ENCODE peak calls at places on chromosome 13, in seven cellular contexts. T, U, N, L, I, V and M are unnamed samples.

GRCh38 chr13:53200498-53201453 is 172.2 kb downstream of the OLFM4 start:
- DNase-seq in T (peak), U (peak), N (peak), L (peak), I (peak), V (peak), M (peak)

GRCh38 chr13:26579580-26579979 is 22.1 kb downstream of the WASF3 start:
- DNase-seq in T (no peak), U (no peak), N (no peak), L (no peak), I (no peak), V (no peak), M (no peak)

GRCh38 chr13:55000043-55000442 is 1971.4 kb downstream of the OLFM4 start:
- DNase-seq in T (no peak), U (peak), N (no peak), L (no peak), I (peak), V (no peak), M (no peak)

GRCh38 chr13:98843482-98843877 is 91.0 kb upstream of the SLC15A1 start:
- DNase-seq in T (no peak), U (peak), N (no peak), L (peak), I (no peak), V (no peak), M (no peak)

GRCh38 chr13:34926513-34926912 is 15.6 kb upstream of the NBEA start:
- DNase-seq in T (peak), U (peak), N (no peak), L (no peak), I (no peak), V (no peak), M (peak)

GRCh38 chr13:23433171-23434153 is at the start of gene SACS:
- DNase-seq in T (peak), U (peak), N (peak), L (no peak), I (peak), V (peak), M (peak)

GRCh38 chr13:76164290-76164689 is 528.2 kb downstream of the LMO7 start:
- DNase-seq in T (no peak), U (no peak), N (no peak), L (no peak), I (no peak), V (no peak), M (peak)

GRCh38 chr13:41960195-41960699 is 662 bp downstream of the VWA8 start:
- DNase-seq in T (peak), U (peak), N (no peak), L (peak), I (no peak), V (no peak), M (peak)

GRCh38 chr13:55948175-55948574 is 1192.5 kb upstream of the PRR20A start:
- DNase-seq in T (no peak), U (no peak), N (no peak), L (no peak), I (no peak), V (no peak), M (no peak)

GRCh38 chr13:27450921-27451461 is 627 bp upstream of the MTIF3 start:
- DNase-seq in T (peak), U (peak), N (peak), L (peak), I (no peak), V (no peak), M (peak)

GRCh38 chr13:26629260-26629659 is 71.8 kb downstream of the WASF3 start:
- DNase-seq in T (no peak), U (peak), N (no peak), L (peak), I (no peak), V (no peak), M (no peak)

GRCh38 chr13:60370343-60370742 is 26.7 kb upstream of the TDRD3 start:
- DNase-seq in T (no peak), U (no peak), N (no peak), L (no peak), I (no peak), V (no peak), M (no peak)

GRCh38 chr13:44230736-44231135 is 142.9 kb upstream of the SERP2 start:
- DNase-seq in T (no peak), U (no peak), N (no peak), L (no peak), I (no peak), V (no peak), M (peak)

GRCh38 chr13:51998723-51999471 is 12.4 kb downstream of the ATP7B start:
- DNase-seq in T (no peak), U (peak), N (no peak), L (peak), I (no peak), V (no peak), M (no peak)

GRCh38 chr13:33610471-33611015 is 207.4 kb upstream of the RFC3 start:
- DNase-seq in T (no peak), U (peak), N (peak), L (no peak), I (peak), V (peak), M (no peak)

GRCh38 chr13:42855416-42855815 is 74.0 kb downstream of the FAM216B start:
- DNase-seq in T (no peak), U (no peak), N (no peak), L (no peak), I (no peak), V (no peak), M (no peak)

GRCh38 chr13:99313473-99313872 is 6.3 kb upstream of the GPR183 start:
- DNase-seq in T (no peak), U (peak), N (peak), L (no peak), I (no peak), V (no peak), M (no peak)

GRCh38 chr13:96958286-96958891 is 35.9 kb downstream of the OXGR1 start:
- DNase-seq in T (peak), U (peak), N (peak), L (peak), I (no peak), V (no peak), M (peak)

GRCh38 chr13:93262729-93263128 is 36.1 kb downstream of the GPC6 start:
- DNase-seq in T (peak), U (no peak), N (no peak), L (no peak), I (no peak), V (no peak), M (peak)

GRCh38 chr13:94583926-94584325 is 12.0 kb downstream of the TGDS start:
- DNase-seq in T (no peak), U (no peak), N (no peak), L (no peak), I (no peak), V (no peak), M (peak)

GRCh38 chr13:102234618-102235017 is 167.2 kb downstream of the FGF14 start:
- DNase-seq in T (peak), U (no peak), N (no peak), L (peak), I (no peak), V (no peak), M (no peak)

GRCh38 chr13:26811636-26812035 is 51.0 kb upstream of the GPR12 start:
- DNase-seq in T (no peak), U (no peak), N (no peak), L (no peak), I (no peak), V (no peak), M (no peak)

GRCh38 chr13:26964278-26965057 is 203.9 kb upstream of the GPR12 start:
- DNase-seq in T (peak), U (no peak), N (no peak), L (peak), I (no peak), V (no peak), M (peak)

GRCh38 chr13:95497307-95497943 is 55.1 kb upstream of the CLDN10 start:
- DNase-seq in T (no peak), U (no peak), N (no peak), L (no peak), I (no peak), V (no peak), M (no peak)

GRCh38 chr13:69109891-69110525 is 997.6 kb upstream of the ATXN8OS start:
- DNase-seq in T (no peak), U (peak), N (no peak), L (no peak), I (peak), V (no peak), M (peak)

GRCh38 chr13:25494708-25495411 is 123.1 kb downstream of the ATP8A2 start:
- DNase-seq in T (no peak), U (no peak), N (no peak), L (no peak), I (no peak), V (no peak), M (no peak)

GRCh38 chr13:71860547-71861131 is 6.4 kb downstream of the DACH1 start:
- DNase-seq in T (no peak), U (no peak), N (no peak), L (no peak), I (no peak), V (no peak), M (no peak)

GRCh38 chr13:44362394-44363040 is 11.1 kb upstream of the SERP2 start:
- DNase-seq in T (no peak), U (no peak), N (no peak), L (no peak), I (no peak), V (no peak), M (peak)

GRCh38 chr13:59358014-59358413 is 805.7 kb downstream of the DIAPH3 start:
- DNase-seq in T (no peak), U (peak), N (no peak), L (peak), I (no peak), V (no peak), M (peak)

GRCh38 chr13:21234537-21234936 is 58.1 kb downstream of the MRPL57 start:
- DNase-seq in T (no peak), U (no peak), N (no peak), L (peak), I (no peak), V (no peak), M (peak)

GRCh38 chr13:112341976-112342735 is 34.0 kb upstream of the SPACA7 start:
- DNase-seq in T (no peak), U (no peak), N (no peak), L (no peak), I (no peak), V (no peak), M (no peak)

GRCh38 chr13:107860284-107860683 is 355.1 kb downstream of the LIG4 start:
- DNase-seq in T (no peak), U (no peak), N (no peak), L (no peak), I (no peak), V (no peak), M (no peak)

GRCh38 chr13:32453981-32454380 is 26.1 kb upstream of the N4BP2L1 start:
- DNase-seq in T (peak), U (no peak), N (no peak), L (no peak), I (no peak), V (no peak), M (peak)

GRCh38 chr13:82627183-82627582 is 1255.1 kb downstream of the SLITRK1 start:
- DNase-seq in T (peak), U (no peak), N (no peak), L (no peak), I (no peak), V (no peak), M (peak)

GRCh38 chr13:99442273-99442895 is 58.9 kb upstream of the TM9SF2 start:
- DNase-seq in T (peak), U (peak), N (peak), L (peak), I (no peak), V (no peak), M (peak)

GRCh38 chr13:110850840-110851239 is 64.0 kb downstream of the ANKRD10 start:
- DNase-seq in T (no peak), U (no peak), N (no peak), L (no peak), I (no peak), V (no peak), M (no peak)
- H3K18ac ChIP-seq in T (no peak), U (no peak), N (peak), L (no peak), I (peak), V (no peak), M (no peak)

DNA sequence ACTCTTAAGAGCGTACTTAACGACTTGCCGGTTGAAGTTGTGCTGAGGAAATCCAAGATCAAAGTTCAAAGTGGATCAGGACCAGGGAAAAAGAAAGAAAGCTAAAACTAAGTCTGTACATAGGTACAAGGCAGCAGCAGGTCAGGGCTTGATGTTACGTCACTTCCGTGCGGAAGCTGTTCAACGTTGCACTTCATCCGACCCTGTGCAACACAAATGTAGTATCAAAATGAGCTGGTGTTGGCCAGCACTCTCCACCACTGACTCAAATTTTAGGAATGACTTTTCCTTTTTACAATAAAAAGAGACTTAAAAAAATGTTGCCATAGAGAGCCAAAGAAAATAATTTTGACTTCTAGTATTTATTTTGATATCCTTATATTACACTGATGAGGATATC is 1315.4 kb downstream of the EFNB2 start:
- DNase-seq in T (peak), U (no peak), N (no peak), L (no peak), I (no peak), V (no peak), M (no peak)
- H3K18ac ChIP-seq in T (peak), U (no peak), N (no peak), L (no peak), I (no peak), V (no peak), M (no peak)

DNA sequence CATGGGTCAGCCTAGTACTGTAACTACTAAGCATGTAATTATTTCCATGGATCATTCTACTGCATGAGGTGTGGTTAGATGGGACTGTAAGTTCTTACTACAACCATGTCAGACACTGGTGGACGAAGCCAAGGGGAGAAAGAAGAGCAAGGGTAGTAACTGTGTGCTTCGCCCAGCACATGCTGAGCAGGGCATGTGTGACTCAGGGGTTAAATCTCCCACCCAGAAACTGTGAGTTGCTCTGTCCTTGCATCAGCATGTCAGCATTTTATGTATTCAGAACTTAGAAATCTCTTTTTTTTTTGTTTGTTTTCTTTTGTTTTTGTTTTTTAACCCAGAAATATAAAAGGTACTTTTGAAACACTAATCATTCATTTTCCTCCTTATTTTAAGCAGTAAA is 436.6 kb upstream of the KLF12 start:
- DNase-seq in T (peak), U (peak), N (no peak), L (no peak), I (no peak), V (no peak), M (peak)
- H3K18ac ChIP-seq in T (no peak), U (no peak), N (no peak), L (no peak), I (no peak), V (no peak), M (no peak)

DNA sequence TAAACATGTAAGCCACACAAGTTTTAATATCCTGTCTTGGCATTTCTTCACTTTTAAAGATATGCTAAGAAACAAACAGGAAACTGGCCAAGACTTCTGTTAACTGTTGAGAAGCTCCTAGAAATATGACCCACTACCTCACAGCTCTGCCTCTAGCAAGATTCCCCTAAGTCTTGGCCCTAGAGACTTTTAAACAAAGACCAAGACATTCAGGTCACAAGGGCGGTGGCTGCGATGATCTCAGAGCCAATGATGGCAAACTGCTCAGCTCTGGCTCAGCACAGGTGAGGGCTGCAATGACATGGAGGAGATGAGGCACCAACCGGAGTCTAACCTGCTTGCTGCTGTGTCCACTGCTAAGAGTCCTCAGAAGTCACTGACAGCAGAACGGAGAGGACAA is 114.8 kb downstream of the SUCLA2 start:
- DNase-seq in T (no peak), U (peak), N (no peak), L (no peak), I (no peak), V (no peak), M (no peak)
- H3K18ac ChIP-seq in T (no peak), U (no peak), N (peak), L (no peak), I (no peak), V (no peak), M (no peak)

GRCh38 chr13:86909318-86909717 is 761.9 kb upstream of the SLITRK5 start:
- DNase-seq in T (no peak), U (no peak), N (no peak), L (no peak), I (no peak), V (no peak), M (no peak)

GRCh38 chr13:86918682-86919081 is 752.5 kb upstream of the SLITRK5 start:
- DNase-seq in T (no peak), U (no peak), N (no peak), L (no peak), I (no peak), V (no peak), M (no peak)

DNA sequence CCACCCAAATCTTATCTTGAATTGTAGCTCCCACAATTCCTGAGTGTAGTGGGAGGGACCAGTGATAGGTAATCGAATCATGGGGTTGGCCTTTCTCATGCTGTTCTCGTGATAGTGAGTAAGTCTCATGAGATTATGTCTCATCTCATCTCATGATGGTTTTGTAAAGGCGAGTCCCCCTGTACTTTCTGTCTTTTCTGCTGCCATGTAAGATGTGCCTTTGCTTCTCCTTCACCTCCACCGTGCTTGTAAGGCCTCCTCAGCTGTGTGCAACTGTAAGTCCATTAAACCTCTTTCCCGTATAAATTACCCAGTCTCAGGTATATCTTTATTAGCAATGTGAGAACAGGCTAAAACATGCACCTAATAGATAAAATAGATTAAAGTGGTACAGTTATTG is 756.4 kb upstream of the SLITRK5 start:
- DNase-seq in T (no peak), U (no peak), N (no peak), L (no peak), I (no peak), V (no peak), M (no peak)
- H3K18ac ChIP-seq in T (no peak), U (no peak), N (no peak), L (no peak), I (no peak), V (no peak), M (no peak)

GRCh38 chr13:90696656-90697055 is 650.8 kb upstream of the MIR17HG start:
- DNase-seq in T (peak), U (no peak), N (no peak), L (no peak), I (no peak), V (no peak), M (peak)
- H3K18ac ChIP-seq in T (no peak), U (no peak), N (no peak), L (no peak), I (no peak), V (no peak), M (no peak)

GRCh38 chr13:80116107-80116506 is 224.8 kb downstream of the SPRY2 start:
- DNase-seq in T (peak), U (no peak), N (no peak), L (no peak), I (no peak), V (no peak), M (peak)
- H3K18ac ChIP-seq in T (no peak), U (no peak), N (no peak), L (no peak), I (no peak), V (no peak), M (no peak)

GRCh38 chr13:29994911-29995601 is 144.6 kb upstream of the UBL3 start:
- DNase-seq in T (no peak), U (no peak), N (no peak), L (no peak), I (no peak), V (no peak), M (peak)
- H3K18ac ChIP-seq in T (peak), U (no peak), N (peak), L (no peak), I (no peak), V (no peak), M (no peak)

DNA sequence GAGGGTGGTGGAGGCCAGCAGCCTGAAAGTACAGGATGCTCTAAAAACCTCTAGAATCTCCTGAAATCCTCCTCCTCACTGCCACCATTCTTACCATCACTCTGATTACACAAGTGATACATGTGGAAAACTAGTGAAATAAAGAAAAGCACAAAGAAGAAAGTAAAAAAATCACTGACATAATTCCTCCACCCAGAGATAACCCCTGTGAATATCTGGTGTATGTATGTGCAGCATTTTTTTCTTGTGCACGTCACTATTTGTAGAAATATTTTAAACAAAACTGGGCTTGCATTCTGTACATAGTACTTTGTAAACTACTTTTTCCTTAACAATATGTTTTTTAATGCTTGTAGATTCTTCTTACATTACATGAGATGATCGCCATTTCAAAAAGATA is 73.2 kb downstream of the CDADC1 start:
- DNase-seq in T (peak), U (no peak), N (no peak), L (no peak), I (no peak), V (no peak), M (no peak)
- H3K18ac ChIP-seq in T (peak), U (no peak), N (no peak), L (no peak), I (no peak), V (no peak), M (no peak)